ENCODE peak calls at places on chromosomes 5 and 9, in five cellular contexts. Q is NCI-H510A; H is activated T-helper 1 cell treated with anti-CD3 and anti-CD28 coated beads, Interleukin-2, amount 50 U/mL, for 16 hours; B is ACHN; J is NCI-H1092. G is an unnamed sample.

GRCh38 chr5:36878421-36879088 is 2.0 kb downstream of the NIPBL start:
- DNase-seq in Q (no peak), H (no peak), B (peak), J (no peak), G (peak)

GRCh38 chr5:91474201-91474600 is 91.1 kb upstream of the ARRDC3 start:
- DNase-seq in Q (no peak), H (no peak), B (no peak), J (no peak), G (no peak)

GRCh38 chr5:167570431-167570830 is 721.0 kb upstream of the WWC1 start:
- DNase-seq in Q (no peak), H (no peak), B (no peak), J (no peak), G (no peak)

GRCh38 chr9:92603100-92603499 is 66.8 kb downstream of the IPPK start:
- DNase-seq in Q (no peak), H (no peak), B (no peak), J (no peak), G (no peak)

GRCh38 chr5:129110742-129111141 is 16.2 kb downstream of the ISOC1 start:
- DNase-seq in Q (no peak), H (no peak), B (no peak), J (no peak), G (no peak)

GRCh38 chr9:94847486-94847885 is 121.0 kb downstream of the AOPEP start:
- DNase-seq in Q (no peak), H (no peak), B (peak), J (no peak), G (no peak)

GRCh38 chr9:37474438-37474837 is 9.2 kb upstream of the ZBTB5 start:
- DNase-seq in Q (no peak), H (no peak), B (no peak), J (no peak), G (no peak)

GRCh38 chr9:79665926-79666325 is 94.2 kb downstream of the TLE4 start:
- DNase-seq in Q (no peak), H (no peak), B (no peak), J (no peak), G (no peak)

GRCh38 chr5:152290181-152290580 is 114.9 kb downstream of the NMUR2 start:
- DNase-seq in Q (no peak), H (no peak), B (no peak), J (no peak), G (no peak)

GRCh38 chr5:150589791-150590601 is 50.5 kb upstream of the SYNPO start:
- DNase-seq in Q (no peak), H (no peak), B (no peak), J (no peak), G (peak)

GRCh38 chr5:97658116-97658900 is 475.3 kb upstream of the RIOK2 start:
- DNase-seq in Q (no peak), H (no peak), B (no peak), J (no peak), G (no peak)

GRCh38 chr5:122118356-122118948 is 10.9 kb upstream of the ZNF474 start:
- DNase-seq in Q (no peak), H (no peak), B (no peak), J (no peak), G (no peak)

GRCh38 chr5:129094924-129095797 is 612 bp downstream of the ISOC1 start:
- DNase-seq in Q (peak), H (peak), B (peak), J (no peak), G (peak)

GRCh38 chr5:172223901-172224873 is 30.2 kb downstream of the EFCAB9 start:
- DNase-seq in Q (no peak), H (peak), B (no peak), J (no peak), G (no peak)

GRCh38 chr5:77645995-77646639 is 7.6 kb upstream of the OTP start:
- DNase-seq in Q (no peak), H (no peak), B (no peak), J (no peak), G (no peak)

GRCh38 chr5:127706691-127707090 is 3.5 kb downstream of the CCDC192 start:
- DNase-seq in Q (no peak), H (no peak), B (no peak), J (no peak), G (no peak)

GRCh38 chr9:134709512-134710270 is 68.1 kb downstream of the COL5A1 start:
- DNase-seq in Q (no peak), H (no peak), B (no peak), J (no peak), G (peak)

GRCh38 chr5:16691731-16692130 is 74.9 kb upstream of the RETREG1 start:
- DNase-seq in Q (no peak), H (no peak), B (no peak), J (no peak), G (no peak)

GRCh38 chr9:37454238-37454637 is 11.0 kb downstream of the ZBTB5 start:
- DNase-seq in Q (no peak), H (no peak), B (no peak), J (no peak), G (no peak)

GRCh38 chr9:105191508-105192118 is 52.8 kb upstream of the SLC44A1 start:
- DNase-seq in Q (no peak), H (no peak), B (no peak), J (no peak), G (peak)

GRCh38 chr9:82939451-82939850 is 123.5 kb downstream of the RASEF start:
- DNase-seq in Q (no peak), H (no peak), B (peak), J (peak), G (no peak)

GRCh38 chr5:126809932-126810331 is 33.0 kb downstream of the LMNB1 start:
- DNase-seq in Q (no peak), H (no peak), B (no peak), J (no peak), G (no peak)

GRCh38 chr5:96292582-96293247 is 140.3 kb downstream of the PCSK1 start:
- DNase-seq in Q (no peak), H (no peak), B (no peak), J (no peak), G (peak)

GRCh38 chr5:21919417-21920022 is 933.6 kb downstream of the CDH12 start:
- DNase-seq in Q (no peak), H (no peak), B (peak), J (peak), G (no peak)

GRCh38 chr5:117859161-117859560 is 1129.2 kb downstream of the DTWD2 start:
- DNase-seq in Q (no peak), H (no peak), B (no peak), J (no peak), G (no peak)

GRCh38 chr9:116791314-116791713 is 104.2 kb downstream of the TRIM32 start:
- DNase-seq in Q (peak), H (no peak), B (no peak), J (peak), G (no peak)

GRCh38 chr9:131287366-131287765 is 2.2 kb upstream of the PLPP7 start:
- DNase-seq in Q (no peak), H (no peak), B (no peak), J (no peak), G (no peak)

GRCh38 chr9:87193925-87194380 is 246.6 kb upstream of the GAS1 start:
- DNase-seq in Q (no peak), H (no peak), B (no peak), J (no peak), G (no peak)